ENCODE peak calls at places on chromosomes 6 and 20, in seven cellular contexts. One of them, this sample, is unnamed.

GRCh38 chr6:143187173-143187908 is 126.7 kb downstream of the AIG1 start:
- DNase-seq in HEK293T: no peak
- DNase-seq in anterior cingulate cortex: no peak
- DNase-seq in activated CD4-positive, alpha-beta T cell treated with anti-CD3 and anti-CD28 coated beads, Interleukin-2, amount 50 U/mL, for 4 hours: no peak
- DNase-seq in T-helper 1 cell: no peak
- DNase-seq in hypothalamus: no peak
- DNase-seq in AG04449: peak; percentile 92
- DNase-seq in this sample: no peak

GRCh38 chr20:14561733-14562132 is 224.3 kb upstream of the FLRT3 start:
- DNase-seq in HEK293T: no peak
- DNase-seq in AG04449: peak; percentile 40
- DNase-seq in activated CD4-positive, alpha-beta T cell treated with anti-CD3 and anti-CD28 coated beads, Interleukin-2, amount 50 U/mL, for 4 hours: no peak
- DNase-seq in hypothalamus: no peak
- DNase-seq in anterior cingulate cortex: no peak
- DNase-seq in T-helper 1 cell: no peak
- DNase-seq in this sample: no peak

GRCh38 chr6:164095056-164095455 is 680.5 kb downstream of the QKI start:
- DNase-seq in anterior cingulate cortex: no peak
- DNase-seq in hypothalamus: no peak
- DNase-seq in HEK293T: no peak
- DNase-seq in activated CD4-positive, alpha-beta T cell treated with anti-CD3 and anti-CD28 coated beads, Interleukin-2, amount 50 U/mL, for 4 hours: no peak
- DNase-seq in AG04449: no peak
- DNase-seq in T-helper 1 cell: no peak
- DNase-seq in this sample: no peak

GRCh38 chr20:55004044-55004443 is 528.7 kb downstream of the DOK5 start:
- DNase-seq in anterior cingulate cortex: no peak
- DNase-seq in hypothalamus: no peak
- DNase-seq in activated CD4-positive, alpha-beta T cell treated with anti-CD3 and anti-CD28 coated beads, Interleukin-2, amount 50 U/mL, for 4 hours: no peak
- DNase-seq in AG04449: no peak
- DNase-seq in T-helper 1 cell: no peak
- DNase-seq in HEK293T: no peak
- DNase-seq in this sample: no peak

GRCh38 chr20:44762466-44763140 is 16.9 kb downstream of the KCNK15 start:
- DNase-seq in T-helper 1 cell: no peak
- DNase-seq in hypothalamus: no peak
- DNase-seq in AG04449: no peak
- DNase-seq in activated CD4-positive, alpha-beta T cell treated with anti-CD3 and anti-CD28 coated beads, Interleukin-2, amount 50 U/mL, for 4 hours: no peak
- DNase-seq in anterior cingulate cortex: no peak
- DNase-seq in HEK293T: no peak
- DNase-seq in this sample: no peak

GRCh38 chr6:81997091-81997926 is 244.8 kb upstream of the TENT5A start:
- DNase-seq in hypothalamus: no peak
- DNase-seq in T-helper 1 cell: no peak
- DNase-seq in activated CD4-positive, alpha-beta T cell treated with anti-CD3 and anti-CD28 coated beads, Interleukin-2, amount 50 U/mL, for 4 hours: no peak
- DNase-seq in AG04449: peak; percentile 79
- DNase-seq in HEK293T: no peak
- DNase-seq in anterior cingulate cortex: no peak
- DNase-seq in this sample: no peak

GRCh38 chr6:111478749-111479148 is 4.3 kb downstream of the REV3L start:
- DNase-seq in AG04449: no peak
- DNase-seq in anterior cingulate cortex: no peak
- DNase-seq in T-helper 1 cell: no peak
- DNase-seq in hypothalamus: no peak
- DNase-seq in HEK293T: no peak
- DNase-seq in activated CD4-positive, alpha-beta T cell treated with anti-CD3 and anti-CD28 coated beads, Interleukin-2, amount 50 U/mL, for 4 hours: no peak
- DNase-seq in this sample: no peak

GRCh38 chr20:36149469-36149868 is 5.1 kb upstream of the EPB41L1 start:
- DNase-seq in AG04449: no peak
- DNase-seq in HEK293T: no peak
- DNase-seq in T-helper 1 cell: no peak
- DNase-seq in activated CD4-positive, alpha-beta T cell treated with anti-CD3 and anti-CD28 coated beads, Interleukin-2, amount 50 U/mL, for 4 hours: no peak
- DNase-seq in hypothalamus: peak; percentile 40
- DNase-seq in anterior cingulate cortex: no peak
- DNase-seq in this sample: no peak